ENCODE peak calls at places on chromosomes 4 and X, in eight cellular contexts. M is foreskin keratinocyte; B is psoas muscle; J is GM23248; K is RWPE1; X is CD8-positive, alpha-beta memory T cell; G is GM23338; A is naive thymus-derived CD4-positive, alpha-beta T cell. C is an unnamed sample.

GRCh38 chr4:23348789-23349498 is 540.9 kb downstream of the PPARGC1A start:
- DNase-seq in J (no peak), G (no peak), M (no peak), B (no peak), K (no peak), X (no peak), A (no peak), C (no peak)

GRCh38 chrX:8960809-8961413 is 73.0 kb downstream of the FAM9B start:
- DNase-seq in K (no peak), B (no peak), X (no peak), J (peak), A (no peak), G (peak), M (no peak), C (no peak)

GRCh38 chr4:155758500-155759371 is at the start of gene GUCY1B1:
- DNase-seq in J (peak), X (peak), G (peak), B (peak), K (peak), A (peak), M (no peak), C (peak)

GRCh38 chrX:9708923-9709553 is 56.6 kb downstream of the GPR143 start:
- DNase-seq in K (peak), B (peak), G (peak), X (peak), A (peak), M (no peak), J (peak), C (no peak)

GRCh38 chrX:75226280-75226679 is 47.6 kb upstream of the UPRT start:
- DNase-seq in J (no peak), A (no peak), G (no peak), B (no peak), X (no peak), M (no peak), K (no peak), C (no peak)

GRCh38 chr4:122603156-122603574 is 17.7 kb downstream of the IL21 start:
- DNase-seq in K (no peak), J (no peak), M (peak), G (no peak), X (no peak), A (no peak), B (no peak), C (no peak)

GRCh38 chr4:38396845-38397547 is 267.0 kb upstream of the KLF3 start:
- DNase-seq in G (peak), X (no peak), J (no peak), B (no peak), M (no peak), A (no peak), K (no peak), C (no peak)

GRCh38 chr4:66465111-66465510 is 794.8 kb upstream of the EPHA5 start:
- DNase-seq in M (peak), X (no peak), A (no peak), J (no peak), G (no peak), B (no peak), K (peak), C (no peak)

GRCh38 chr4:176044589-176044951 is 21.1 kb upstream of the WDR17 start:
- DNase-seq in B (no peak), A (no peak), J (peak), G (no peak), K (no peak), M (no peak), X (no peak), C (no peak)

GRCh38 chr4:15194520-15194919 is 192.2 kb downstream of the CPEB2 start:
- DNase-seq in K (no peak), G (no peak), J (no peak), B (no peak), X (no peak), M (no peak), A (no peak), C (no peak)

GRCh38 chrX:10582215-10582733 is 38.1 kb downstream of the MID1 start:
- DNase-seq in A (no peak), M (no peak), B (no peak), J (peak), X (no peak), G (no peak), K (no peak), C (no peak)

GRCh38 chrX:84258708-84259107 is 70.7 kb upstream of the RPS6KA6 start:
- DNase-seq in B (no peak), X (no peak), M (no peak), J (no peak), G (no peak), A (no peak), K (no peak), C (no peak)

GRCh38 chr4:177351611-177352010 is 41.9 kb downstream of the NEIL3 start:
- DNase-seq in M (no peak), J (no peak), B (no peak), X (no peak), A (no peak), K (no peak), G (no peak), C (no peak)

GRCh38 chr4:143473334-143474126 is 40.0 kb upstream of the SMARCA5 start:
- DNase-seq in G (no peak), B (no peak), J (no peak), X (no peak), A (no peak), K (no peak), M (no peak), C (no peak)

GRCh38 chr4:7907142-7907541 is 32.5 kb downstream of the AFAP1 start:
- DNase-seq in A (no peak), X (no peak), J (no peak), K (no peak), M (no peak), G (no peak), B (no peak), C (no peak)

GRCh38 chrX:154046262-154046771 is 26.6 kb upstream of the IRAK1 start:
- DNase-seq in B (no peak), K (no peak), G (no peak), A (no peak), X (no peak), M (no peak), J (peak), C (no peak)

GRCh38 chr4:138576684-138577083 is 334.5 kb upstream of the SLC7A11 start:
- DNase-seq in X (no peak), A (no peak), M (peak), K (peak), B (no peak), J (peak), G (peak), C (no peak)

GRCh38 chr4:69321153-69321729 is 41.0 kb downstream of the UGT2B28 start:
- DNase-seq in X (no peak), J (no peak), G (no peak), B (no peak), M (no peak), A (no peak), K (no peak), C (peak)

GRCh38 chrX:8738588-8739189 is 6.8 kb upstream of the ANOS1 start:
- DNase-seq in A (no peak), M (no peak), K (no peak), X (no peak), G (peak), J (peak), B (peak), C (no peak)

GRCh38 chrX:25020391-25021131 is 4.8 kb upstream of the ARX start:
- DNase-seq in K (no peak), A (no peak), M (no peak), B (no peak), X (peak), J (no peak), G (peak), C (no peak)

GRCh38 chrX:106949366-106949765 is 29.2 kb downstream of the CLDN2 start:
- DNase-seq in J (no peak), B (no peak), A (no peak), X (no peak), M (no peak), G (no peak), K (no peak), C (no peak)

GRCh38 chr4:177485528-177485927 is 43.3 kb upstream of the AGA start:
- DNase-seq in A (no peak), M (peak), J (peak), X (no peak), B (no peak), K (no peak), G (no peak), C (peak)

GRCh38 chr4:37467824-37468223 is 218.4 kb downstream of the RELL1 start:
- DNase-seq in J (no peak), A (no peak), K (no peak), G (no peak), X (no peak), M (no peak), B (no peak), C (no peak)

GRCh38 chrX:48971325-48972213 is at the start of gene KCND1:
- DNase-seq in B (peak), K (no peak), G (peak), X (no peak), J (peak), M (no peak), A (no peak), C (no peak)

GRCh38 chr4:138252551-138252950 is 10.4 kb upstream of the SLC7A11 start:
- DNase-seq in K (peak), B (no peak), M (no peak), G (no peak), X (no peak), A (no peak), J (no peak), C (no peak)

GRCh38 chrX:3738489-3738888 is 25.0 kb upstream of the PRKX start:
- DNase-seq in X (no peak), K (no peak), B (no peak), A (no peak), M (no peak), J (no peak), G (no peak), C (no peak)

DNA sequence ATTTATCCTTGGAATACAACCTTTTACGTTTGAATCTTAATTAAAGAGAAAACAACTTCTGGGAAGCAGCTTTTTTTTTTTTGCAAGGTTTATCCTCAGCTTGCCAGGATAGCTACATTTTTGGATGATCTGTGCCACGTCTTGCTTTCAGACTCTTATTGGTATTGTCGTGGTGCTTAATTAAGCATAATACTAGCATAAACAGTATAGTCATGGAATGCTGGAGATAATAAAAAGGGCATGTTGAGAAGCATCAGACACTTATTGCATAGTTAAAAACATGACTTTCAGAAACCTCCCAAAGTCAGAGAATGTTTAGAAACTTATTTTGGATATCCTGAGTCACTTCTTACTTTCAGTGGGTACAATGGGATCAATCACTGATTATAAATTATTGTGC is 77.0 kb downstream of the PALLD start:
- DNase-seq in M (no peak), B (no peak), X (no peak), G (no peak), J (no peak), K (no peak), A (no peak), C (no peak)
- H3K27ac ChIP-seq in M (no peak), B (no peak), X (no peak), G (no peak), J (no peak), K (no peak), A (no peak), C (no peak)

GRCh38 chr4:57501715-57502114 is 391.5 kb upstream of the IGFBP7 start:
- DNase-seq in A (no peak), G (peak), J (peak), M (peak), B (no peak), X (no peak), K (peak), C (no peak)
- H3K27ac ChIP-seq in A (no peak), G (no peak), J (no peak), M (no peak), B (no peak), X (no peak), K (peak), C (no peak)

DNA sequence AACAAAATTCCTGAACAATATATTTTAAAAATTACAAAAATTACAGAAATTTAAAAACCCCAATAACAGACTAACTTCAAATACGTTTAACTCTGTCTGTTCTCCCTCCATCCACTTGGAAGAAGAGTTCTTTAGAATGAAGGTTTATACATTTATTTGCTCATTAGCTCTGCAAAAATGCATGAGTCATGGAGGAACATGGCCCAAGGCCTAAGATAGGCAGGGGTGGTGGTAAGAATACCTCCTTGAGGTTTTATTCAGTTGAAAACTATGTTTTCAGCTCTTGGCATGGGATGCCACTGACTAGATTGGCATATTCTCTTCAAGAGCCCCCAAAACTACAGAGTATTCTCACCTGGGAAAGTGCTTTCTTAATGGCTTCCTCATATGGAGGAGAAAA is 8.8 kb upstream of the LRRC66 start:
- DNase-seq in B (no peak), X (no peak), G (no peak), K (peak), A (no peak), M (peak), J (peak), C (no peak)
- H3K27ac ChIP-seq in B (no peak), X (no peak), G (no peak), K (no peak), A (no peak), M (no peak), J (peak), C (no peak)

GRCh38 chr4:43352859-43353258 is 460.3 kb downstream of the GRXCR1 start:
- DNase-seq in M (no peak), A (no peak), J (no peak), K (no peak), X (no peak), G (no peak), B (no peak), C (no peak)
- H3K27ac ChIP-seq in M (no peak), A (no peak), J (no peak), K (no peak), X (no peak), G (no peak), B (no peak), C (no peak)

GRCh38 chr4:123783936-123784335 is 387.3 kb downstream of the SPRY1 start:
- DNase-seq in M (no peak), B (no peak), J (peak), G (no peak), A (no peak), K (no peak), X (no peak), C (no peak)

GRCh38 chr4:123786159-123786915 is 389.7 kb downstream of the SPRY1 start:
- DNase-seq in J (peak), A (no peak), B (no peak), K (no peak), X (no peak), G (no peak), M (no peak), C (no peak)

GRCh38 chr4:123783091-123783765 is 386.6 kb downstream of the SPRY1 start:
- DNase-seq in K (no peak), G (no peak), M (no peak), B (no peak), X (no peak), J (peak), A (no peak), C (no peak)

GRCh38 chr4:123785515-123785914 is 388.9 kb downstream of the SPRY1 start:
- DNase-seq in M (peak), J (peak), B (peak), K (peak), X (no peak), A (no peak), G (peak), C (peak)

DNA sequence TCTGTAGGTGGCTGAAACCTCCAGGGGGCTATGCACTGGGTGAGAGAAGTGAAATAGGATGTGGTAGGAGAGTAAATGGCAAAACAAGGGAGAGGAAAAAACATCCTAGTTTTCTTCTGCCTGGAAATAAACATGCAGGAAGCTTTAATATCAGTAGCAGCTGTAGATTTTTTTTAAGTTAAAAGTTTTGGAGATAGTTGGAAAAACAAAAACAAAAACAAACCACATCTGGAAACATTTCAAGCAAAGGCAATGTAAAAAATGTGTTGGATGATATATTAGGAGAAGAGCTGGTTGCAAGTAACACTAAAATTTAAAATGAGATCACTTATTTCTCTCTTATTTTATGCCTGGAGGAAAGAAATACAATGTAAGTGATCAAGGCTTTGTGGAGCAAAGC is 388.0 kb downstream of the SPRY1 start:
- DNase-seq in B (no peak), J (peak), X (no peak), K (no peak), G (no peak), M (no peak), A (no peak), C (no peak)
- H3K27ac ChIP-seq in B (peak), J (peak), X (no peak), K (no peak), G (peak), M (no peak), A (no peak), C (no peak)

DNA sequence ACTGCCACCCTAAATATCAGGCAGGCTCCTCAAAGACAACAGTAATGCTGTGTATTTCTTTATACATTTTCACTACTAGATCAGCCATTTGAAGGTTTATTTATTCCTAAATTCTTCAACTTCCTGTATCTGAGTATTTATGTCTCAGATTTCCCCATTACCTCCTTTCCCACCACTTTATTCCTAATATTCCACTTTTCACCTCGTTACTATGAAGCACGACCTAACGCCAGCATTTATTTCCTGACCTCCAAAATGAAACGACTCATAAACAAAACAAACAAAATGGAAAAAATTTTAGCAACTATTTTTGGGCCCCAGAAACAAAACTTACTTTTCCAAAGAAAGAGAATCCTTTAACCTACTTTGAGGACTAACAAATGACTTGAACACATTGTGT is 69.6 kb downstream of the MAML3 start:
- DNase-seq in J (no peak), G (no peak), B (no peak), A (no peak), K (no peak), M (no peak), X (no peak), C (no peak)
- H3K27ac ChIP-seq in J (no peak), G (no peak), B (no peak), A (no peak), K (no peak), M (no peak), X (no peak), C (no peak)